ENCODE peak calls at places on chromosomes 16 and 17, in four cellular contexts. One of them, this sample, is unnamed.

GRCh38 chr16:30923554-30924085 is at the start of gene FBXL19:
- DNase-seq in A549: no peak
- DNase-seq in kidney glomerular epithelial cell: no peak
- DNase-seq in colonic mucosa: no peak
- DNase-seq in this sample: no peak

GRCh38 chr17:29158515-29159275 is 21.5 kb downstream of the MYO18A start:
- DNase-seq in colonic mucosa: no peak
- DNase-seq in kidney glomerular epithelial cell: peak
- DNase-seq in A549: no peak
- DNase-seq in this sample: no peak

GRCh38 chr16:66484453-66485213 is 57.5 kb downstream of the BEAN1 start:
- DNase-seq in colonic mucosa: no peak
- DNase-seq in kidney glomerular epithelial cell: no peak
- DNase-seq in A549: peak
- DNase-seq in this sample: no peak

GRCh38 chr17:869067-869466 is 86.9 kb downstream of the MRM3 start:
- DNase-seq in colonic mucosa: peak
- DNase-seq in kidney glomerular epithelial cell: no peak
- DNase-seq in A549: no peak
- DNase-seq in this sample: no peak

GRCh38 chr16:72122916-72123315 is 29.3 kb downstream of the DHX38 start:
- DNase-seq in kidney glomerular epithelial cell: no peak
- DNase-seq in A549: no peak
- DNase-seq in colonic mucosa: no peak
- DNase-seq in this sample: no peak

GRCh38 chr16:3095869-3096268 is 3.2 kb downstream of the ZSCAN10 start:
- DNase-seq in A549: peak
- DNase-seq in kidney glomerular epithelial cell: no peak
- DNase-seq in colonic mucosa: no peak
- DNase-seq in this sample: peak

GRCh38 chr17:40331743-40332641 is 23.0 kb downstream of the RARA start:
- DNase-seq in A549: peak
- DNase-seq in colonic mucosa: peak
- DNase-seq in kidney glomerular epithelial cell: peak
- DNase-seq in this sample: no peak

GRCh38 chr17:3738562-3739295 is 15.0 kb downstream of the HASPIN start:
- DNase-seq in colonic mucosa: peak
- DNase-seq in A549: no peak
- DNase-seq in kidney glomerular epithelial cell: peak
- DNase-seq in this sample: no peak

GRCh38 chr16:58346831-58347371 is 45.4 kb upstream of the GINS3 start:
- DNase-seq in A549: no peak
- DNase-seq in colonic mucosa: no peak
- DNase-seq in kidney glomerular epithelial cell: no peak
- DNase-seq in this sample: no peak

GRCh38 chr16:78926723-78927200 is 673.8 kb downstream of the MAF start:
- DNase-seq in colonic mucosa: no peak
- DNase-seq in A549: no peak
- DNase-seq in kidney glomerular epithelial cell: no peak
- DNase-seq in this sample: no peak

GRCh38 chr16:17277981-17278381 is 192.8 kb downstream of the XYLT1 start:
- DNase-seq in kidney glomerular epithelial cell: no peak
- DNase-seq in A549: peak
- DNase-seq in colonic mucosa: peak
- DNase-seq in this sample: no peak

GRCh38 chr17:8380049-8380448 is 2.9 kb downstream of the RPL26 start:
- DNase-seq in A549: no peak
- DNase-seq in colonic mucosa: no peak
- DNase-seq in kidney glomerular epithelial cell: no peak
- DNase-seq in this sample: no peak

GRCh38 chr17:80422981-80423380 is 8.0 kb downstream of the ENDOV start:
- DNase-seq in kidney glomerular epithelial cell: no peak
- DNase-seq in colonic mucosa: no peak
- DNase-seq in A549: no peak
- DNase-seq in this sample: no peak

GRCh38 chr16:25625620-25626019 is 66.1 kb upstream of the HS3ST4 start:
- DNase-seq in kidney glomerular epithelial cell: no peak
- DNase-seq in A549: no peak
- DNase-seq in colonic mucosa: no peak
- DNase-seq in this sample: no peak

GRCh38 chr17:41061969-41062368 is 2.1 kb upstream of the KRTAP2-3 start:
- DNase-seq in colonic mucosa: no peak
- DNase-seq in kidney glomerular epithelial cell: peak
- DNase-seq in A549: peak
- DNase-seq in this sample: no peak

GRCh38 chr16:47873434-47873833 is 282.4 kb downstream of the ABCC12 start:
- DNase-seq in colonic mucosa: no peak
- DNase-seq in A549: no peak
- DNase-seq in kidney glomerular epithelial cell: no peak
- DNase-seq in this sample: no peak

GRCh38 chr17:19262650-19263620 is 25.8 kb downstream of the EPN2 start:
- DNase-seq in kidney glomerular epithelial cell: no peak
- DNase-seq in colonic mucosa: no peak
- DNase-seq in A549: no peak
- DNase-seq in this sample: no peak

GRCh38 chr17:19727466-19728113 is 11.2 kb upstream of the SLC47A2 start:
- DNase-seq in colonic mucosa: peak
- DNase-seq in A549: peak
- DNase-seq in kidney glomerular epithelial cell: no peak
- DNase-seq in this sample: no peak

GRCh38 chr17:38739305-38739704 is 8.8 kb downstream of the PCGF2 start:
- DNase-seq in A549: no peak
- DNase-seq in kidney glomerular epithelial cell: no peak
- DNase-seq in colonic mucosa: no peak
- DNase-seq in this sample: no peak

GRCh38 chr17:30808785-30809286 is 15.7 kb downstream of the CRLF3 start:
- DNase-seq in A549: no peak
- DNase-seq in colonic mucosa: no peak
- DNase-seq in kidney glomerular epithelial cell: no peak
- DNase-seq in this sample: no peak

GRCh38 chr16:85390511-85391174 is 222.5 kb upstream of the GSE1 start:
- DNase-seq in colonic mucosa: peak
- DNase-seq in A549: peak
- DNase-seq in kidney glomerular epithelial cell: peak
- DNase-seq in this sample: peak

GRCh38 chr16:31452631-31453106 is 6.6 kb upstream of the ARMC5 start:
- DNase-seq in A549: peak
- DNase-seq in colonic mucosa: no peak
- DNase-seq in kidney glomerular epithelial cell: peak
- DNase-seq in this sample: no peak

GRCh38 chr16:23496826-23497542 is 13.3 kb downstream of the GGA2 start:
- DNase-seq in kidney glomerular epithelial cell: peak
- DNase-seq in colonic mucosa: no peak
- DNase-seq in A549: no peak
- DNase-seq in this sample: no peak

GRCh38 chr16:89383095-89384003 is 107.0 kb downstream of the ANKRD11 start:
- DNase-seq in A549: peak
- DNase-seq in kidney glomerular epithelial cell: no peak
- DNase-seq in colonic mucosa: peak
- DNase-seq in this sample: peak

GRCh38 chr17:15303851-15304250 is 37.5 kb downstream of the TEKT3 start:
- DNase-seq in A549: no peak
- DNase-seq in colonic mucosa: no peak
- DNase-seq in kidney glomerular epithelial cell: no peak
- DNase-seq in this sample: no peak

GRCh38 chr16:56423584-56424403 is 1.6 kb downstream of the AMFR start:
- DNase-seq in A549: no peak
- DNase-seq in kidney glomerular epithelial cell: no peak
- DNase-seq in colonic mucosa: no peak
- DNase-seq in this sample: no peak

GRCh38 chr17:75530837-75531723 is 5.6 kb downstream of the LLGL2 start:
- DNase-seq in colonic mucosa: no peak
- DNase-seq in A549: no peak
- DNase-seq in kidney glomerular epithelial cell: no peak
- DNase-seq in this sample: no peak

GRCh38 chr17:19383681-19384470 is 3.1 kb downstream of the MFAP4 start:
- DNase-seq in kidney glomerular epithelial cell: no peak
- DNase-seq in A549: no peak
- DNase-seq in colonic mucosa: no peak
- DNase-seq in this sample: no peak

GRCh38 chr17:40349477-40350409 is 14.8 kb downstream of the GJD3 start:
- DNase-seq in kidney glomerular epithelial cell: no peak
- DNase-seq in A549: no peak
- DNase-seq in colonic mucosa: peak
- DNase-seq in this sample: peak

GRCh38 chr17:18261146-18261515 is 669 bp downstream of the MIEF2 start:
- DNase-seq in A549: peak
- DNase-seq in kidney glomerular epithelial cell: peak
- DNase-seq in colonic mucosa: peak
- DNase-seq in this sample: peak

GRCh38 chr17:49616546-49617205 is 41.0 kb downstream of the NXPH3 start:
- DNase-seq in kidney glomerular epithelial cell: no peak
- DNase-seq in A549: no peak
- DNase-seq in colonic mucosa: peak
- DNase-seq in this sample: no peak

GRCh38 chr17:8685396-8685795 is 54.9 kb upstream of the MYH10 start:
- DNase-seq in kidney glomerular epithelial cell: no peak
- DNase-seq in A549: no peak
- DNase-seq in colonic mucosa: no peak
- DNase-seq in this sample: no peak